ENCODE peak calls at places on chromosomes 12 and 14, in eight cellular contexts. R, T, Z, I, V, W, H and O are unnamed samples.

GRCh38 chr12:46524778-46525177 is 152.2 kb upstream of the SLC38A2 start:
- DNase-seq in R (no peak), T (no peak), Z (no peak), I (no peak), V (no peak), W (no peak), H (no peak), O (no peak)

GRCh38 chr14:80570930-80571298 is 359.6 kb upstream of the DIO2 start:
- DNase-seq in R (no peak), T (no peak), Z (no peak), I (no peak), V (no peak), W (no peak), H (no peak), O (no peak)

GRCh38 chr14:105475916-105476845 is 1.6 kb downstream of the CRIP2 start:
- DNase-seq in R (no peak), T (peak), Z (no peak), I (no peak), V (no peak), W (no peak), H (no peak), O (no peak)

GRCh38 chr12:104698871-104699270 is 242.1 kb downstream of the CHST11 start:
- DNase-seq in R (no peak), T (no peak), Z (no peak), I (no peak), V (no peak), W (no peak), H (no peak), O (no peak)

GRCh38 chr12:11732023-11732422 is 82.5 kb downstream of the ETV6 start:
- DNase-seq in R (no peak), T (no peak), Z (no peak), I (no peak), V (no peak), W (no peak), H (no peak), O (no peak)

GRCh38 chr12:81005635-81006034 is 67.9 kb upstream of the LIN7A start:
- DNase-seq in R (no peak), T (no peak), Z (no peak), I (no peak), V (no peak), W (no peak), H (no peak), O (no peak)

GRCh38 chr14:99318091-99318958 is 46.3 kb upstream of the BCL11B start:
- DNase-seq in R (no peak), T (no peak), Z (no peak), I (no peak), V (no peak), W (no peak), H (no peak), O (no peak)

GRCh38 chr14:70698288-70698687 is 56.6 kb downstream of the TTC9 start:
- DNase-seq in R (peak), T (no peak), Z (no peak), I (no peak), V (no peak), W (no peak), H (no peak), O (no peak)

GRCh38 chr12:39722511-39722910 is 102.9 kb upstream of the ABCD2 start:
- DNase-seq in R (no peak), T (no peak), Z (no peak), I (no peak), V (no peak), W (no peak), H (no peak), O (no peak)

GRCh38 chr12:132235116-132235820 is 91.0 kb downstream of the NOC4L start:
- DNase-seq in R (no peak), T (no peak), Z (no peak), I (no peak), V (no peak), W (no peak), H (no peak), O (no peak)

GRCh38 chr14:24428628-24429394 is 657 bp downstream of the CBLN3 start:
- DNase-seq in R (no peak), T (no peak), Z (no peak), I (no peak), V (no peak), W (no peak), H (no peak), O (no peak)

GRCh38 chr12:76337583-76337982 is 10.6 kb downstream of the BBS10 start:
- DNase-seq in R (no peak), T (no peak), Z (no peak), I (no peak), V (no peak), W (no peak), H (no peak), O (no peak)

GRCh38 chr12:121996945-121997612 is 24.6 kb upstream of the BCL7A start:
- DNase-seq in R (no peak), T (no peak), Z (no peak), I (no peak), V (no peak), W (no peak), H (no peak), O (no peak)

GRCh38 chr12:85191-85666 is 18.7 kb downstream of the IQSEC3 start:
- DNase-seq in R (no peak), T (peak), Z (no peak), I (no peak), V (no peak), W (no peak), H (no peak), O (no peak)

GRCh38 chr12:81468206-81468605 is 290.9 kb downstream of the PPFIA2 start:
- DNase-seq in R (no peak), T (peak), Z (no peak), I (no peak), V (peak), W (no peak), H (no peak), O (no peak)